ENCODE peak calls at places on chromosome 22, in eight cellular contexts. Q is heart right ventricle, A is breast epithelium, L is K562, W is endothelial cell of umbilical vein, Y is hepatocyte, Z is GM23338, C is HCT116. N is an unnamed sample.

GRCh38 chr22:47601666-47602065 is 839.2 kb downstream of the TBC1D22A start:
- DNase-seq in A (no peak), L (no peak), Q (no peak), W (no peak), C (no peak), Y (no peak), Z (no peak), N (no peak)

GRCh38 chr22:33811686-33812085 is 108.6 kb downstream of the LARGE1 start:
- DNase-seq in Q (peak; percentile 23), Z (peak; percentile 24), A (no peak), C (no peak), W (no peak), Y (peak; percentile 51), L (no peak), N (peak; percentile 90)

GRCh38 chr22:20532256-20532993 is 25.0 kb downstream of the MED15 start:
- DNase-seq in W (no peak), A (no peak), Q (no peak), Y (no peak), C (no peak), Z (no peak), L (no peak), N (no peak)

GRCh38 chr22:22907551-22908494 is 20.2 kb downstream of the IGLL5 start:
- DNase-seq in Q (no peak), C (no peak), L (no peak), A (no peak), Y (no peak), Z (no peak), W (no peak), N (no peak)

GRCh38 chr22:30297276-30298004 is 8.1 kb upstream of the CASTOR1 start:
- DNase-seq in W (no peak), Y (no peak), A (no peak), L (no peak), C (no peak), Q (no peak), Z (no peak), N (no peak)

GRCh38 chr22:29263791-29264216 is 4.0 kb downstream of the RHBDD3 start:
- DNase-seq in Q (no peak), W (no peak), Y (no peak), L (no peak), A (no peak), C (no peak), Z (no peak), N (no peak)

GRCh38 chr22:37604875-37605274 is 3.8 kb upstream of the GGA1 start:
- DNase-seq in Q (no peak), L (no peak), A (no peak), C (no peak), Z (no peak), Y (no peak), W (no peak), N (no peak)

GRCh38 chr22:28795932-28796856 is 4.2 kb downstream of the XBP1 start:
- DNase-seq in Q (no peak), W (no peak), Z (no peak), Y (no peak), C (no peak), A (no peak), L (no peak), N (no peak)

GRCh38 chr22:41561335-41561734 is 525 bp downstream of the CSDC2 start:
- DNase-seq in Z (peak; percentile 47), A (no peak), Q (no peak), Y (peak; percentile 27), L (no peak), C (no peak), W (no peak), N (no peak)

GRCh38 chr22:20569059-20570058 is 61.9 kb downstream of the MED15 start:
- DNase-seq in Q (peak; percentile 65), W (no peak), L (no peak), C (peak; percentile 78), Y (peak; percentile 83), A (no peak), Z (no peak), N (peak; percentile 67)

GRCh38 chr22:41043727-41044126 is 48.7 kb upstream of the EP300 start:
- DNase-seq in W (no peak), Y (no peak), L (no peak), C (no peak), Z (no peak), Q (no peak), A (no peak), N (no peak)

GRCh38 chr22:49979587-49980264 is 19.2 kb downstream of the PIM3 start:
- DNase-seq in L (peak; percentile 67), Y (peak; percentile 29), Z (peak; percentile 83), Q (no peak), C (no peak), A (peak; percentile 37), W (peak; percentile 53), N (no peak)

GRCh38 chr22:37157516-37158289 is 8.0 kb upstream of the IL2RB start:
- DNase-seq in Y (no peak), Q (no peak), L (no peak), W (no peak), A (no peak), C (peak; percentile 56), Z (no peak), N (no peak)

GRCh38 chr22:50584106-50585096 is 1.8 kb upstream of the CHKB start:
- DNase-seq in Y (no peak), A (no peak), W (no peak), C (no peak), Z (peak; percentile 55), Q (no peak), L (no peak), N (no peak)

GRCh38 chr22:22929381-22930221 is 42.0 kb downstream of the IGLL5 start:
- DNase-seq in A (no peak), Z (no peak), Q (no peak), Y (no peak), C (no peak), W (no peak), L (peak; percentile 57), N (no peak)

GRCh38 chr22:20414450-20414849 is 20.5 kb downstream of the ZNF74 start:
- DNase-seq in C (no peak), Y (no peak), L (no peak), W (no peak), Q (no peak), A (no peak), Z (no peak), N (no peak)

GRCh38 chr22:45880091-45880651 is 96.8 kb downstream of the WNT7B start:
- DNase-seq in C (no peak), Q (no peak), L (no peak), Y (no peak), A (peak; percentile 52), W (no peak), Z (no peak), N (no peak)

GRCh38 chr22:45880732-45881523 is 96.0 kb downstream of the WNT7B start:
- DNase-seq in L (no peak), C (no peak), Y (no peak), A (peak; percentile 51), W (no peak), Z (peak; percentile 60), Q (no peak), N (no peak)

GRCh38 chr22:45878901-45879551 is 97.9 kb downstream of the WNT7B start:
- DNase-seq in L (no peak), Y (no peak), C (no peak), W (no peak), Z (no peak), A (peak; percentile 48), Q (no peak), N (no peak)

GRCh38 chr22:45878051-45878764 is 98.8 kb downstream of the WNT7B start:
- DNase-seq in Q (peak; percentile 40), L (no peak), Y (no peak), Z (no peak), C (no peak), A (peak; percentile 49), W (no peak), N (peak; percentile 12)

DNA sequence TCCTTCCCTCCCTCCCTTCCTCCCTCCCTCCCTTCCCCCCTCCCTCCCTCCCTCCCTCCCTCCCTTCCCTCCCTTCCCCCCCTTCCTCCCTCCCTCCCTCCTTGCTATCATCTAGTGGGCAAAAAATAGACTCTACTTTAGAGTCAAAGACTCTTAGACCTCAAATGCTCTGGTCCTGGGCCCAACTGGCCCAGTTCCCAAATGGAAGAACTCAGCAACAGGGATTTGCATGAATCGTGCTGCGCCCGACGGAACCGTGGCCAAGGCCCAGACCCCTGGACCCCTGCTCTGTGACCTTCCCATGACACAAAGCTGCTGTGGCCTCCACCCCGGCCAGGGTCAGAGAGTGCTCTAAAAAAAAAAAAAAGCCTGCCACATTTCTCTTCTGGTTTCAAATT is 97.4 kb downstream of the WNT7B start:
- DNase-seq in A (peak; percentile 34), C (no peak), Z (no peak), L (no peak), Y (no peak), Q (peak; percentile 64), W (no peak), N (no peak)
- H3K27me3 ChIP-seq in A (no peaks in the 10 kb centered on the region), C (no peaks in the 10 kb centered on the region), Z (no peaks in the 10 kb centered on the region), L (peaks cover 9% of the 10 kb centered on the region), Y (peaks cover 15% of the 10 kb centered on the region), Q (peaks cover 64% of the 10 kb centered on the region), W (peaks cover 46% of the 10 kb centered on the region), N (no peaks in the 10 kb centered on the region)

GRCh38 chr22:44882226-44882905 is 127.4 kb downstream of the PHF21B start:
- DNase-seq in Q (no peak), Z (peak; percentile 39), W (no peak), Y (no peak), C (no peak), L (no peak), A (peak; percentile 19), N (no peak)
- H3K27me3 ChIP-seq in Q (no peaks in the 10 kb centered on the region), Z (no peaks in the 10 kb centered on the region), W (no peaks in the 10 kb centered on the region), Y (no peaks in the 10 kb centered on the region), C (no peaks in the 10 kb centered on the region), L (peaks cover 10% of the 10 kb centered on the region), A (no peaks in the 10 kb centered on the region), N (no peaks in the 10 kb centered on the region)

DNA sequence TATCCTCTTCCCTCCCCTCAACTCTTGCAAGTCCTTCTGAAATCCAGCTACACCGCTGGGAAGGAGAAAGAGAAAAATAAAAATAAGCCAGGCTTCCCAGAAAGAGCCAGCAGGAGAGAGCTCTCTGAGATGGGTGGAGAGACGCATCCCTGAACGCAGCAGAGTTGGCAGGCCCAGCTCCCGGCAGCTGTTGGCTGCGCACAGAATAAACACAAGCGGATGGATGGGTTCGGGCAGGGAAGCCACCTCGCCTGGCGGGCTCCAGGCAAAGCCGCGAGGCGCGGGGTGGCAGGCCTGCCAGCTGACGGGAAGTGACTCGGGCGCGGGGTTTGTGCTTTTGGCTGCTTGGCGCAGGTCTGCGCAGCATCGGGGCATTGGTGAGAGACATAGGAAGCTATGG is 537.7 kb downstream of the MIAT start:
- DNase-seq in Q (peak; percentile 53), C (no peak), W (no peak), L (no peak), A (no peak), Z (no peak), Y (no peak), N (peak; percentile 24)
- H3K27me3 ChIP-seq in Q (peaks cover 21% of the 10 kb centered on the region), C (no peaks in the 10 kb centered on the region), W (no peaks in the 10 kb centered on the region), L (no peaks in the 10 kb centered on the region), A (no peaks in the 10 kb centered on the region), Z (no peaks in the 10 kb centered on the region), Y (no peaks in the 10 kb centered on the region), N (no peaks in the 10 kb centered on the region)

GRCh38 chr22:35834080-35834479 is 116.4 kb downstream of the APOL5 start:
- DNase-seq in W (peak; percentile 10), Z (no peak), C (no peak), Q (no peak), Y (no peak), A (no peak), L (no peak), N (no peak)
- H3K27me3 ChIP-seq in W (no peaks in the 10 kb centered on the region), Z (no peaks in the 10 kb centered on the region), C (no peaks in the 10 kb centered on the region), Q (no peaks in the 10 kb centered on the region), Y (no peaks in the 10 kb centered on the region), A (no peaks in the 10 kb centered on the region), L (no peaks in the 10 kb centered on the region), N (no peaks in the 10 kb centered on the region)